ENCODE peak calls at places on chromosome 21, in five cellular contexts. One of them, this sample, is unnamed.

GRCh38 chr21:36330904-36331303 is 10.9 kb downstream of the MORC3 start:
- DNase-seq in GM23338: peak
- DNase-seq in mucosa of descending colon: peak
- DNase-seq in A549: peak
- DNase-seq in thoracic aorta: no peak
- DNase-seq in this sample: peak

GRCh38 chr21:33899199-33899598 is 16.4 kb downstream of the ATP5PO start:
- DNase-seq in GM23338: no peak
- DNase-seq in mucosa of descending colon: no peak
- DNase-seq in A549: no peak
- DNase-seq in thoracic aorta: no peak
- DNase-seq in this sample: no peak

GRCh38 chr21:14075346-14076142 is 135.2 kb downstream of the LIPI start:
- DNase-seq in GM23338: no peak
- DNase-seq in mucosa of descending colon: no peak
- DNase-seq in A549: no peak
- DNase-seq in thoracic aorta: no peak
- DNase-seq in this sample: no peak

GRCh38 chr21:14591882-14592281 is 45.8 kb upstream of the SAMSN1 start:
- DNase-seq in GM23338: no peak
- DNase-seq in mucosa of descending colon: peak
- DNase-seq in A549: no peak
- DNase-seq in thoracic aorta: no peak
- DNase-seq in this sample: no peak

GRCh38 chr21:34899760-34900159 is 149.3 kb downstream of the RUNX1 start:
- DNase-seq in GM23338: no peak
- DNase-seq in mucosa of descending colon: no peak
- DNase-seq in A549: no peak
- DNase-seq in thoracic aorta: no peak
- DNase-seq in this sample: no peak

GRCh38 chr21:15667010-15667409 is 62.8 kb upstream of the USP25 start:
- DNase-seq in GM23338: no peak
- DNase-seq in mucosa of descending colon: no peak
- DNase-seq in A549: peak
- DNase-seq in thoracic aorta: no peak
- DNase-seq in this sample: no peak

GRCh38 chr21:28138272-28138671 is 854.4 kb downstream of the LTN1 start:
- DNase-seq in GM23338: no peak
- DNase-seq in mucosa of descending colon: no peak
- DNase-seq in A549: no peak
- DNase-seq in thoracic aorta: no peak
- DNase-seq in this sample: no peak

GRCh38 chr21:31008355-31008754 is 29.9 kb downstream of the KRTAP19-8 start:
- DNase-seq in GM23338: no peak
- DNase-seq in mucosa of descending colon: no peak
- DNase-seq in A549: no peak
- DNase-seq in thoracic aorta: no peak
- DNase-seq in this sample: no peak

GRCh38 chr21:34528131-34528561 is 16.1 kb upstream of the KCNE1 start:
- DNase-seq in GM23338: no peak
- DNase-seq in mucosa of descending colon: no peak
- DNase-seq in A549: no peak
- DNase-seq in thoracic aorta: no peak
- DNase-seq in this sample: no peak

GRCh38 chr21:26845066-26845749 is at the start of gene ADAMTS1:
- DNase-seq in GM23338: peak
- DNase-seq in mucosa of descending colon: peak
- DNase-seq in A549: peak
- DNase-seq in thoracic aorta: peak
- DNase-seq in this sample: peak
- TF ChIP-seq CTCF in GM23338: peak
- TF ChIP-seq CTCF in mucosa of descending colon: no peak
- TF ChIP-seq CTCF in A549: no peak
- TF ChIP-seq CTCF in thoracic aorta: no peak
- TF ChIP-seq CTCF in this sample: no peak

GRCh38 chr21:44870748-44871495 is 2.6 kb downstream of the PTTG1IP start:
- DNase-seq in GM23338: no peak
- DNase-seq in mucosa of descending colon: peak
- DNase-seq in A549: no peak
- DNase-seq in thoracic aorta: no peak
- DNase-seq in this sample: peak

GRCh38 chr21:44871576-44872265 is 1.8 kb downstream of the PTTG1IP start:
- DNase-seq in GM23338: no peak
- DNase-seq in mucosa of descending colon: peak
- DNase-seq in A549: peak
- DNase-seq in thoracic aorta: peak
- DNase-seq in this sample: peak

GRCh38 chr21:44872568-44873355 is 728 bp downstream of the PTTG1IP start:
- DNase-seq in GM23338: peak
- DNase-seq in mucosa of descending colon: peak
- DNase-seq in A549: no peak
- DNase-seq in thoracic aorta: peak
- DNase-seq in this sample: peak

GRCh38 chr21:44873356-44874239 is at the start of gene PTTG1IP:
- DNase-seq in GM23338: peak
- DNase-seq in mucosa of descending colon: peak
- DNase-seq in A549: peak
- DNase-seq in thoracic aorta: peak
- DNase-seq in this sample: peak

GRCh38 chr21:44872266-44872567 is 1.3 kb downstream of the PTTG1IP start:
- DNase-seq in GM23338: no peak
- DNase-seq in mucosa of descending colon: no peak
- DNase-seq in A549: no peak
- DNase-seq in thoracic aorta: no peak
- DNase-seq in this sample: no peak
- TF ChIP-seq CTCF in GM23338: no peak
- TF ChIP-seq CTCF in mucosa of descending colon: no peak
- TF ChIP-seq CTCF in A549: no peak
- TF ChIP-seq CTCF in thoracic aorta: no peak
- TF ChIP-seq CTCF in this sample: no peak

GRCh38 chr21:42553435-42553834 is 39.8 kb downstream of the SLC37A1 start:
- DNase-seq in GM23338: no peak
- DNase-seq in mucosa of descending colon: no peak
- DNase-seq in A549: no peak
- DNase-seq in thoracic aorta: no peak
- DNase-seq in this sample: peak
- TF ChIP-seq CTCF in GM23338: no peak
- TF ChIP-seq CTCF in mucosa of descending colon: no peak
- TF ChIP-seq CTCF in A549: no peak
- TF ChIP-seq CTCF in thoracic aorta: no peak
- TF ChIP-seq CTCF in this sample: no peak

GRCh38 chr21:37446552-37446951 is 80.0 kb downstream of the DYRK1A start:
- DNase-seq in GM23338: peak
- DNase-seq in mucosa of descending colon: no peak
- DNase-seq in A549: no peak
- DNase-seq in thoracic aorta: no peak
- DNase-seq in this sample: no peak
- TF ChIP-seq CTCF in GM23338: peak
- TF ChIP-seq CTCF in mucosa of descending colon: no peak
- TF ChIP-seq CTCF in A549: no peak
- TF ChIP-seq CTCF in thoracic aorta: no peak
- TF ChIP-seq CTCF in this sample: no peak

GRCh38 chr21:44893948-44894656 is 20.6 kb upstream of the PTTG1IP start:
- DNase-seq in GM23338: no peak
- DNase-seq in mucosa of descending colon: no peak
- DNase-seq in A549: no peak
- DNase-seq in thoracic aorta: no peak
- DNase-seq in this sample: no peak
- TF ChIP-seq CTCF in GM23338: no peak
- TF ChIP-seq CTCF in mucosa of descending colon: no peak
- TF ChIP-seq CTCF in A549: no peak
- TF ChIP-seq CTCF in thoracic aorta: no peak
- TF ChIP-seq CTCF in this sample: no peak